ENCODE peak calls at places on chromosomes 7 and 10, in eight cellular contexts. E is ascending aorta, M is tibial nerve, X is body of pancreas, Y is lower lobe of right lung, W is keratinocyte, K is uterus, F is endodermal cell. N is an unnamed sample. For H3K4me1, the result is how much of the 10 kb centered on the place peaks cover.

GRCh38 chr7:158252081-158252836 is 335.4 kb downstream of the PTPRN2 start:
- DNase-seq in X (no peak), M (no peak), W (no peak), Y (no peak), F (peak), E (no peak), K (no peak), N (no peak)

GRCh38 chr10:126949161-126949503 is 43.9 kb downstream of the DOCK1 start:
- DNase-seq in W (no peak), F (no peak), K (no peak), X (no peak), M (no peak), E (no peak), Y (no peak), N (no peak)

GRCh38 chr10:89888647-89889046 is 187.3 kb downstream of the KIF20B start:
- DNase-seq in Y (no peak), E (no peak), F (no peak), K (no peak), M (peak), X (no peak), W (no peak), N (no peak)

GRCh38 chr7:35025391-35025870 is 11.9 kb downstream of the DPY19L1 start:
- DNase-seq in E (no peak), M (no peak), X (no peak), Y (no peak), F (no peak), W (no peak), K (no peak), N (no peak)

GRCh38 chr7:5422324-5423271 is 1.0 kb downstream of the TNRC18 start:
- DNase-seq in M (no peak), E (no peak), F (peak), W (no peak), K (peak), X (peak), Y (peak), N (no peak)

GRCh38 chr10:97336942-97337719 is 2.6 kb upstream of the FRAT2 start:
- DNase-seq in X (peak), W (no peak), F (peak), E (no peak), K (no peak), M (peak), Y (no peak), N (peak)

GRCh38 chr7:95725170-95725569 is 47.2 kb upstream of the DYNC1I1 start:
- DNase-seq in E (no peak), W (no peak), K (no peak), Y (no peak), M (no peak), F (no peak), X (no peak), N (peak)

GRCh38 chr10:132724436-132724835 is 61.5 kb downstream of the NKX6-2 start:
- DNase-seq in X (no peak), K (no peak), W (no peak), E (no peak), M (no peak), F (no peak), Y (no peak), N (no peak)

GRCh38 chr7:37832194-37832593 is 16.2 kb upstream of the NME8 start:
- DNase-seq in M (peak), Y (peak), E (peak), F (no peak), W (no peak), K (peak), X (peak), N (no peak)

GRCh38 chr7:151900591-151901312 is 23.8 kb upstream of the PRKAG2 start:
- DNase-seq in M (no peak), K (no peak), F (no peak), X (no peak), Y (no peak), W (no peak), E (no peak), N (no peak)

GRCh38 chr10:70430489-70431445 is 10.7 kb downstream of the NODAL start:
- DNase-seq in Y (no peak), K (peak), F (no peak), E (peak), M (peak), X (peak), W (no peak), N (peak)

GRCh38 chr7:129851174-129851573 is 101.6 kb downstream of the UBE2H start:
- DNase-seq in W (no peak), Y (no peak), X (no peak), E (no peak), F (no peak), K (no peak), M (no peak), N (no peak)

GRCh38 chr10:125032474-125032873 is 90.6 kb downstream of the ZRANB1 start:
- DNase-seq in F (no peak), E (no peak), W (no peak), Y (no peak), X (no peak), K (no peak), M (no peak), N (no peak)

DNA sequence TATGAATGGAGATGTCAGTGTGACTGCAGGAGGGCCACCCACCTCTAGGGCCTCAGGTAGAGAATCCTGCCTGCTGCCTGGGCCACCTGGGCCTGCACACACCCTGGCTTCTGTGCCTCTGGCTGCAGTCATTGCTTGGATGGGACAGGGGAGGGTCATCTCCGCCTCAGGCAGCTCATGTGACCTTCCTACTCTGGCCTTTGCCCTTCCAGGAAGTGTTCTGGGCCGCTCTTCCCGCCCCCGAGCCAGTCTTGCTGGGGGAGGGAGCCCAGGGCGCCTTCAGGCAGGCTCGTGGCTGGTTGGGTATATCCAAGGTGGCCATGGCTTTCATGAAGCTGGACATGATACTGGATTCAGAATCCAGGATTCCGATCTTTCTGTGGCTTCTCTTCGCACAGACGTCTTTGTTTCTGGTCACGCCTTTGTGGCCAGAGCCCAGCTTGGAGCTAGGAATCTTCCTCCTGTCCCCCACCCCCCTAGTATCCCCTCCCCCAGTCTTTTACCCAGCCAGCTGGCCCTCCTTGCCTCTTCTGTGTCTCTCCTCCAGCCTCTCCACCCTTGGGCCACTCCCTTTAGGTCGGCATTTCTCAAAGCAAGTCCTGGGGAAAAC is 119.5 kb downstream of the ZMIZ1 start:
- DNase-seq in X (no peak), E (no peak), M (no peak), Y (no peak), F (no peak), W (no peak), K (no peak), N (peak)
- H3K4me1 ChIP-seq in X (half or more), E (under half), M (half or more), Y (half or more), F (under half), W (under half), K (under half), N (half or more)

GRCh38 chr7:121099572-121099971 is 111.1 kb downstream of the CPED1 start:
- DNase-seq in M (no peak), E (no peak), W (no peak), X (no peak), K (no peak), Y (no peak), F (peak), N (no peak)
- TF ChIP-seq CTCF in M (no peak), E (no peak), W (no peak), X (no peak), K (no peak), Y (no peak), F (peak), N (no peak)

GRCh38 chr7:55083206-55083605 is 64.4 kb downstream of the EGFR start:
- DNase-seq in W (no peak), F (no peak), K (no peak), M (no peak), X (no peak), E (no peak), Y (no peak), N (no peak)

GRCh38 chr7:55085511-55086412 is 66.9 kb downstream of the EGFR start:
- DNase-seq in Y (no peak), W (no peak), M (no peak), K (no peak), X (no peak), E (no peak), F (no peak), N (no peak)

GRCh38 chr7:55087521-55087961 is 68.7 kb downstream of the EGFR start:
- DNase-seq in X (no peak), F (peak), E (no peak), M (no peak), K (no peak), Y (no peak), W (no peak), N (no peak)

GRCh38 chr7:55084307-55084706 is 65.5 kb downstream of the EGFR start:
- DNase-seq in M (no peak), Y (no peak), X (no peak), W (no peak), K (no peak), F (no peak), E (no peak), N (no peak)

DNA sequence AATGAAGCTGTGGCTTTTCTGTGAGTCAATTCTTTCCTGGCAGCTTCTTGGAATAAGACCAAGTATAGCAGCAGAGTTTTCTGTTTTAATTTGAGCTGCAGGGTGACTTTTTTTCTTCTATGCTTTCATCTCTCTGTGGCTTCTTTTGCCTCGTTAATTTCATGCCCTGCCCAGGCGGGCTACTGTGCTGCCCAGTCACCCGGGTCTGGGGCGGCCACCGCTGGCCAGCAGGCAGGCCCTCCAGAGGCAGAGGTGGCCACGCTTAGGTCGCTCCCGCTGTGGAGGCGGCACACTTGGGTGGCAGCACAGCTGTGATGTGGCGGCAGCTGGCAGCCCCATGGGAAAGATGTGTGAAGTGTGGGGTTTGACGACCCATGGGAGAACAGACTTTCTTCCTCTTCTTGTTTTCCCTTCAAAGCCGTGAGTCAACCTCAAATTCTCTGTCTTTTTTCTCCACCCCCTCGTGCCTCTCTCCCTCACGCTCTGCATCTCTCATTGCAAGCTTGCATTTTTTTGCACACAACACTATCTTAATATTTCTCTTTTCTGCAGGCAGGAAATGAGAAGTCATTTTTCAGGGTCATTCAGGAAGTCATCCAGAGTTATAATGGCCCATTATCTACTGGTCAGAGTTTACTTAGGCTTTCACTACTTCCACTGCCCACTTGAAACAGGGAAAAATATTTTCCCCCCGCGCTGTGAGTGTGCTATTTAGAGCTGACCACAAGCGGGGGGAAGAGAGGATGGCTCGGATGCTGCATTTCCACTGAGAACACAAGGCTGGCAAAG is 67.8 kb downstream of the EGFR start:
- DNase-seq in E (no peak), Y (no peak), X (peak), K (no peak), M (no peak), W (no peak), F (no peak), N (no peak)
- H3K4me1 ChIP-seq in E (under half), Y (under half), X (half or more), K (under half), M (under half), W (half or more), F (under half), N (under half)

GRCh38 chr10:9301148-9301547 is 1246.7 kb downstream of the GATA3 start:
- DNase-seq in Y (no peak), F (no peak), K (no peak), E (no peak), M (no peak), W (no peak), X (no peak), N (no peak)

GRCh38 chr10:9301554-9301953 is 1247.1 kb downstream of the GATA3 start:
- DNase-seq in W (no peak), K (no peak), F (no peak), E (no peak), X (no peak), M (no peak), Y (no peak), N (no peak)

GRCh38 chr10:9302142-9302746 is 1247.8 kb downstream of the GATA3 start:
- DNase-seq in K (no peak), W (peak), Y (no peak), E (no peak), X (no peak), F (no peak), M (peak), N (no peak)

GRCh38 chr10:9299966-9300365 is 1245.5 kb downstream of the GATA3 start:
- DNase-seq in M (no peak), X (no peak), Y (no peak), W (no peak), F (no peak), E (no peak), K (no peak), N (no peak)

DNA sequence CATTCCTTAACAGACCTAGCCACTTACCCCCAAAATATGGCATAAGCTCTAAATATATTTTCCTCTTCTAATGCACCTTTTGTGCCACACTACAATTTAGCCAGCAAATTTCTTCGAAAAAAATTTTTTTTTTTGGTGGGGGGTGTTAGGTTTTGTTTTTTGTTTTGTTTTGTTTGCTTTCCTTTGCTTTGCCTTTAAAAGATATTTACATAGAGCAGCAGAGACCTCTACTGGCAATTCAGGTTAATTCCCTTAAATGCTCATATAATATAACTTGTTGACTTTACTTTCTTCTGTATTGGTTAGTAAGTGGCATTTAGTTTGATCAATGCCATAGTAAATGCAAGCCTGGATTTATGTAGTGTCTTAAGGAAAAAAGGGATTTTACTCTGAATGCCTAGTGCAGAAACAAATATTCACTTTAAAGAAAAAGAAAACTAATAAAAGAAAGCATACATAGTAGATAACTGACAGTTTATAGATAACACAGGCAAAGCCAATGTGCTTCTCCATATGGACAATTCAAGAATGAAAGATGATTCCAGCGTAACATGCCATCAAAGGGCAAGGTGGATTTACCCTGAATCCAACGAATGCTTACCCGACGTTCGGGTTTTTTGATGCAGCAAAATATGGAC is 1250.6 kb downstream of the GATA3 start:
- DNase-seq in X (no peak), K (no peak), Y (no peak), E (no peak), W (no peak), M (no peak), F (no peak), N (no peak)
- TF ChIP-seq CTCF in X (no peak), K (no peak), Y (peak), E (no peak), W (peak), M (peak), F (peak), N (peak)

DNA sequence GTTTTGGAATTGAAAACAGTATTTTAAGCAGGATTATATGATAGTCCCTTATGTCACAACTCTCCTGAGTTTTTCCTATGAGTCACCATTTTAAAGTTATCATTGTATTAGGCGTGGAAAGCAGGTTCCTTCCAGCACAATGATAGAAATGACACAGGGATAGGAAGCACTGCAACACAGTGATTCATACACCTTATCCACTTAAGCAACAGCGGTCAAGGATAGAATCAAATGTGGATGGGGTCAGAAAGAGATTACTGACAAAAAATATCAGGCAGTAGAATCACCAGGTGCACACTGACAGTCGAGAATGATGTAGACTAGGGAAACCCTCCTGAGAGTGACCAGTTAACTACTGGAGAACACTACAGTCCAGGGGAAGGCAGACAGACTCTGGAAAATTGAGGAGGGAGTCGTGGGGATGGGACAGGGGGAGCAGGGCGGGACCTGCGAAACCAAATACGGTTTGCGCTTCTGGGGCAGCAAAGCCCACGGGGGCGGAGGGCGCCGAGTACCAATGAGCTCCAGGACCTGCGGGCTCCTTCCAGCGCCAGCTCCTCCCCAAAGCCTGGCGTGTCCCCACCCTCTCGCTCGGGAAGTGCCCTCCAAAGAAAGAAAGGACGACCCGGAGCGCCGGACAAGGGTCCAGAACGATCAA is 479 bp downstream of the PNPLA8 start:
- DNase-seq in M (no peak), X (peak), K (no peak), F (peak), W (peak), E (no peak), Y (no peak), N (no peak)
- H3K4me1 ChIP-seq in M (under half), X (under half), K (under half), F (under half), W (under half), E (under half), Y (under half), N (under half)

GRCh38 chr7:127953966-127954365 is 77.3 kb downstream of the LRRC4 start:
- DNase-seq in F (no peak), E (no peak), K (no peak), M (no peak), Y (no peak), W (no peak), X (no peak), N (no peak)
- TF ChIP-seq CTCF in F (no peak), E (no peak), K (no peak), M (no peak), Y (no peak), W (no peak), X (no peak), N (no peak)

GRCh38 chr7:25722856-25723255 is 429.1 kb upstream of the NFE2L3 start:
- DNase-seq in X (no peak), Y (no peak), W (no peak), E (no peak), M (no peak), K (no peak), F (no peak), N (no peak)
- H3K4me1 ChIP-seq in X (under half), Y (under half), W (under half), E (under half), M (under half), K (under half), F (under half), N (under half)

N was measured in Caco-2.